ENCODE peak calls at places on chromosome 9, in five cellular contexts. E, O, A, C and U are unnamed samples.

GRCh38 chr9:2109066-2109650 is 94.0 kb downstream of the SMARCA2 start:
- DNase-seq in E (no peak), O (no peak), A (no peak), C (no peak), U (no peak)

GRCh38 chr9:91037511-91038482 is 236.2 kb downstream of the SYK start:
- DNase-seq in E (peak), O (peak), A (no peak), C (no peak), U (no peak)

GRCh38 chr9:93128011-93128714 is 5.9 kb downstream of the NINJ1 start:
- DNase-seq in E (no peak), O (no peak), A (no peak), C (no peak), U (no peak)

GRCh38 chr9:137255448-137256114 is 454 bp downstream of the NELFB start:
- DNase-seq in E (no peak), O (peak), A (peak), C (no peak), U (peak)

GRCh38 chr9:129607026-129607397 is 13.9 kb downstream of the C9orf50 start:
- DNase-seq in E (no peak), O (no peak), A (no peak), C (no peak), U (no peak)

GRCh38 chr9:76996700-76997099 is 22.8 kb upstream of the FOXB2 start:
- DNase-seq in E (no peak), O (no peak), A (peak), C (no peak), U (peak)

GRCh38 chr9:77210116-77210515 is 32.8 kb downstream of the VPS13A start:
- DNase-seq in E (no peak), O (no peak), A (no peak), C (no peak), U (no peak)

GRCh38 chr9:35858428-35858827 is 11.8 kb downstream of the OR13J1 start:
- DNase-seq in E (no peak), O (no peak), A (no peak), C (no peak), U (no peak)

GRCh38 chr9:136277746-136278145 is 26.1 kb downstream of the CCDC187 start:
- DNase-seq in E (no peak), O (no peak), A (no peak), C (no peak), U (no peak)

GRCh38 chr9:34486572-34486971 is 28.0 kb downstream of the DNAI1 start:
- DNase-seq in E (no peak), O (no peak), A (no peak), C (no peak), U (no peak)

GRCh38 chr9:83691492-83691891 is 16.3 kb downstream of the UBQLN1 start:
- DNase-seq in E (no peak), O (no peak), A (no peak), C (no peak), U (no peak)